ENCODE peak calls at places on chromosomes 4 and X, in six cellular contexts. Y, Q, M, I, C and D are unnamed samples.

GRCh38 chr4:155667538-155668511 is 1.2 kb downstream of the GUCY1A1 start:
- DNase-seq in C (no peak), M (peak), Q (peak), Y (no peak), I (peak), D (peak)

GRCh38 chr4:45350438-45350837 is 624.1 kb upstream of the GNPDA2 start:
- DNase-seq in Q (peak), C (no peak), M (peak), I (peak), Y (no peak), D (no peak)

GRCh38 chrX:13051529-13052172 is 7.2 kb upstream of the FAM9C start:
- DNase-seq in Q (peak), C (no peak), I (peak), M (no peak), Y (no peak), D (peak)

GRCh38 chrX:150577174-150577573 is 8.8 kb downstream of the MTM1 start:
- DNase-seq in Q (no peak), C (no peak), Y (no peak), I (no peak), M (no peak), D (no peak)

GRCh38 chr4:6769138-6769983 is 13.2 kb upstream of the KIAA0232 start:
- DNase-seq in Q (no peak), C (no peak), I (no peak), M (no peak), Y (no peak), D (peak)

GRCh38 chr4:30839583-30840520 is 119.7 kb downstream of the PCDH7 start:
- DNase-seq in I (peak), M (no peak), C (no peak), Y (peak), Q (peak), D (no peak)

GRCh38 chr4:14222630-14223029 is 595.1 kb upstream of the BOD1L1 start:
- DNase-seq in Y (no peak), Q (no peak), M (no peak), C (no peak), I (no peak), D (no peak)

GRCh38 chrX:48974574-48974973 is 2.9 kb upstream of the KCND1 start:
- DNase-seq in C (no peak), M (no peak), I (no peak), Y (no peak), Q (no peak), D (no peak)

GRCh38 chrX:111498538-111499103 is 12.8 kb upstream of the SERTM2 start:
- DNase-seq in C (no peak), I (no peak), Y (no peak), M (no peak), Q (no peak), D (no peak)

GRCh38 chrX:54808109-54808604 is 612 bp downstream of the MAGED2 start:
- DNase-seq in I (no peak), M (peak), Q (peak), Y (peak), C (peak), D (no peak)

GRCh38 chr4:1345905-1346780 is 865 bp upstream of the UVSSA start:
- DNase-seq in M (peak), Q (peak), Y (no peak), I (peak), C (peak), D (no peak)

GRCh38 chr4:4805805-4806345 is 53.6 kb upstream of the MSX1 start:
- DNase-seq in M (no peak), Y (no peak), I (no peak), Q (no peak), C (no peak), D (no peak)

GRCh38 chr4:125727931-125728330 is 413.2 kb downstream of the FAT4 start:
- DNase-seq in I (no peak), M (no peak), Q (no peak), C (no peak), Y (no peak), D (no peak)

GRCh38 chr4:113049421-113050355 is at the start of gene ANK2:
- DNase-seq in Q (no peak), C (peak), I (no peak), Y (peak), M (peak), D (no peak)

GRCh38 chr4:124499266-124499665 is 213.3 kb downstream of the ANKRD50 start:
- DNase-seq in C (no peak), Y (no peak), M (no peak), Q (no peak), I (peak), D (no peak)

GRCh38 chr4:168857546-168858314 is 152.3 kb downstream of the CBR4 start:
- DNase-seq in M (no peak), C (no peak), Q (no peak), I (peak), Y (no peak), D (no peak)

GRCh38 chr4:52751349-52751911 is at the start of gene ERVMER34-1:
- DNase-seq in Q (peak), C (no peak), Y (peak), M (peak), I (peak), D (no peak)

GRCh38 chr4:185396724-185397402 is at the start of gene ANKRD37:
- DNase-seq in C (peak), Y (peak), I (peak), M (peak), Q (peak), D (no peak)

GRCh38 chr4:156294577-156294976 is 340.9 kb upstream of the CTSO start:
- DNase-seq in Y (no peak), I (peak), C (no peak), Q (peak), M (peak), D (peak)

GRCh38 chr4:83074086-83074704 is 39.2 kb downstream of the COPS4 start:
- DNase-seq in I (peak), M (peak), Q (peak), Y (peak), C (peak), D (peak)

GRCh38 chr4:176193898-176194297 is 1.5 kb downstream of the SPATA4 start:
- DNase-seq in I (peak), M (peak), Y (no peak), Q (peak), C (no peak), D (no peak)

GRCh38 chr4:124738994-124739393 is 26.5 kb upstream of the ANKRD50 start:
- DNase-seq in M (no peak), I (no peak), Y (no peak), C (no peak), Q (no peak), D (no peak)

GRCh38 chr4:6917445-6918241 is 8.0 kb downstream of the TBC1D14 start:
- DNase-seq in Q (peak), C (peak), I (peak), M (no peak), Y (peak), D (peak)

GRCh38 chr4:107744532-107744931 is 24.5 kb upstream of the PAPSS1 start:
- DNase-seq in Q (no peak), M (no peak), C (no peak), Y (no peak), I (no peak), D (no peak)

GRCh38 chrX:1610736-1611135 is 4.1 kb upstream of the ASMT start:
- DNase-seq in Q (no peak), C (no peak), I (no peak), Y (no peak), M (no peak), D (no peak)

GRCh38 chr4:36249605-36250004 is 5.3 kb upstream of the ARAP2 start:
- DNase-seq in Q (no peak), C (no peak), I (no peak), Y (no peak), M (no peak), D (no peak)

GRCh38 chrX:129642641-129643040 is 12.1 kb downstream of the APLN start:
- DNase-seq in C (no peak), Q (peak), Y (no peak), M (peak), I (peak), D (no peak)

GRCh38 chr4:186029731-186030421 is 39.1 kb upstream of the TLR3 start:
- DNase-seq in C (peak), Y (peak), M (peak), Q (no peak), I (peak), D (no peak)

GRCh38 chrX:18617351-18617750 is 54.6 kb downstream of the RS1 start:
- DNase-seq in Q (peak), C (no peak), Y (no peak), M (peak), I (peak), D (no peak)

GRCh38 chrX:24282381-24283121 is 31.3 kb downstream of the SUPT20HL2 start:
- DNase-seq in C (peak), I (peak), M (peak), Y (no peak), Q (no peak), D (no peak)

GRCh38 chrX:56968980-56969379 is 26.4 kb downstream of the SPIN3 start:
- DNase-seq in C (no peak), Y (no peak), Q (no peak), I (no peak), M (peak), D (no peak)

GRCh38 chr4:24244663-24245519 is 339.5 kb downstream of the DHX15 start:
- DNase-seq in I (no peak), C (no peak), Q (no peak), Y (no peak), M (no peak), D (no peak)

GRCh38 chrX:68686684-68687045 is 39.2 kb downstream of the STARD8 start:
- DNase-seq in Q (no peak), I (peak), M (peak), Y (no peak), C (no peak), D (no peak)

GRCh38 chr4:149896428-149896827 is 80.8 kb upstream of the IQCM start:
- DNase-seq in M (peak), Y (no peak), Q (peak), I (peak), C (no peak), D (no peak)

GRCh38 chrX:135170468-135170867 is 730 bp downstream of the CT55 start:
- DNase-seq in Y (no peak), I (no peak), Q (no peak), M (no peak), C (no peak), D (no peak)

GRCh38 chr4:145887241-145887964 is 51.2 kb downstream of the ZNF827 start:
- DNase-seq in M (peak), I (peak), C (no peak), Y (no peak), Q (no peak), D (peak)

GRCh38 chr4:24881508-24882071 is 31.3 kb downstream of the CCDC149 start:
- DNase-seq in Y (no peak), C (no peak), I (no peak), M (no peak), Q (no peak), D (no peak)

GRCh38 chr4:142875117-142875516 is 29.0 kb upstream of the INPP4B start:
- DNase-seq in C (no peak), I (no peak), M (no peak), Q (peak), Y (no peak), D (no peak)

GRCh38 chr4:138510053-138510452 is 267.9 kb upstream of the SLC7A11 start:
- DNase-seq in Y (no peak), M (peak), Q (no peak), C (no peak), I (peak), D (no peak)